ENCODE peak calls at places on chromosomes 13 and 19, in nine cellular contexts. One of them, this sample, is unnamed.
A peak's percentile ranks its signal among the peaks of the same experiment; 100 is the strongest.

GRCh38 chr19:5086232-5086631 is 117.3 kb downstream of the KDM4B start:
- DNase-seq in GM23248: no peak
- DNase-seq in Peyer's patch: no peak
- DNase-seq in HepG2: no peak
- DNase-seq in adrenal gland: no peak
- DNase-seq in A549: no peak
- DNase-seq in psoas muscle: no peak
- DNase-seq in body of pancreas: no peak
- DNase-seq in fibroblast of mammary gland: no peak
- DNase-seq in this sample: no peak

GRCh38 chr13:21458457-21458815 is 667 bp downstream of the ZDHHC20 start:
- DNase-seq in GM23248: peak; percentile 52
- DNase-seq in Peyer's patch: peak; percentile 67
- DNase-seq in HepG2: no peak
- DNase-seq in adrenal gland: peak; percentile 26
- DNase-seq in A549: peak; percentile 22
- DNase-seq in psoas muscle: peak; percentile 56
- DNase-seq in body of pancreas: peak; percentile 63
- DNase-seq in fibroblast of mammary gland: no peak
- DNase-seq in this sample: no peak

GRCh38 chr19:51521796-51522195 is 9.7 kb downstream of the SIGLEC6 start:
- DNase-seq in GM23248: no peak
- DNase-seq in Peyer's patch: no peak
- DNase-seq in HepG2: no peak
- DNase-seq in adrenal gland: no peak
- DNase-seq in A549: no peak
- DNase-seq in psoas muscle: no peak
- DNase-seq in body of pancreas: no peak
- DNase-seq in fibroblast of mammary gland: no peak
- DNase-seq in this sample: no peak

GRCh38 chr13:71877280-71877653 is 10.3 kb upstream of the DACH1 start:
- DNase-seq in GM23248: no peak
- DNase-seq in Peyer's patch: no peak
- DNase-seq in HepG2: no peak
- DNase-seq in adrenal gland: no peak
- DNase-seq in A549: no peak
- DNase-seq in psoas muscle: no peak
- DNase-seq in body of pancreas: no peak
- DNase-seq in fibroblast of mammary gland: no peak
- DNase-seq in this sample: no peak

GRCh38 chr19:18453269-18454024 is 15.5 kb upstream of the ISYNA1 start:
- DNase-seq in GM23248: peak; percentile 74
- DNase-seq in Peyer's patch: no peak
- DNase-seq in HepG2: no peak
- DNase-seq in adrenal gland: no peak
- DNase-seq in A549: peak; percentile 44
- DNase-seq in psoas muscle: no peak
- DNase-seq in body of pancreas: no peak
- DNase-seq in fibroblast of mammary gland: peak; percentile 56
- DNase-seq in this sample: peak; percentile 85

GRCh38 chr13:93224545-93224944 is 2.1 kb upstream of the GPC6 start:
- DNase-seq in GM23248: peak; percentile 6
- DNase-seq in Peyer's patch: no peak
- DNase-seq in HepG2: peak; percentile 99
- DNase-seq in adrenal gland: no peak
- DNase-seq in A549: peak; percentile 80
- DNase-seq in psoas muscle: no peak
- DNase-seq in body of pancreas: no peak
- DNase-seq in fibroblast of mammary gland: peak; percentile 47
- DNase-seq in this sample: peak; percentile 63

GRCh38 chr13:48500652-48501197 is 32.2 kb downstream of the RCBTB2 start:
- DNase-seq in GM23248: peak; percentile 92
- DNase-seq in Peyer's patch: no peak
- DNase-seq in HepG2: peak; percentile 41
- DNase-seq in adrenal gland: no peak
- DNase-seq in A549: peak; percentile 19
- DNase-seq in psoas muscle: no peak
- DNase-seq in body of pancreas: peak; percentile 68
- DNase-seq in fibroblast of mammary gland: peak; percentile 93
- DNase-seq in this sample: no peak

GRCh38 chr19:55464669-55465068 is at the start of gene C19orf85:
- DNase-seq in GM23248: no peak
- DNase-seq in Peyer's patch: no peak
- DNase-seq in HepG2: no peak
- DNase-seq in adrenal gland: no peak
- DNase-seq in A549: no peak
- DNase-seq in psoas muscle: no peak
- DNase-seq in body of pancreas: no peak
- DNase-seq in fibroblast of mammary gland: no peak
- DNase-seq in this sample: no peak

GRCh38 chr13:20713751-20714150 is 10.3 kb downstream of the IL17D start:
- DNase-seq in GM23248: peak; percentile 87
- DNase-seq in Peyer's patch: no peak
- DNase-seq in HepG2: no peak
- DNase-seq in adrenal gland: peak; percentile 78
- DNase-seq in A549: no peak
- DNase-seq in psoas muscle: peak; percentile 75
- DNase-seq in body of pancreas: no peak
- DNase-seq in fibroblast of mammary gland: peak; percentile 70
- DNase-seq in this sample: peak; percentile 67

GRCh38 chr13:23695196-23695595 is 125.0 kb downstream of the TNFRSF19 start:
- DNase-seq in GM23248: no peak
- DNase-seq in Peyer's patch: no peak
- DNase-seq in HepG2: no peak
- DNase-seq in adrenal gland: no peak
- DNase-seq in A549: no peak
- DNase-seq in psoas muscle: peak; percentile 43
- DNase-seq in body of pancreas: no peak
- DNase-seq in fibroblast of mammary gland: no peak
- DNase-seq in this sample: no peak

GRCh38 chr13:39273953-39274352 is 235.7 kb downstream of the NHLRC3 start:
- DNase-seq in GM23248: no peak
- DNase-seq in Peyer's patch: no peak
- DNase-seq in HepG2: no peak
- DNase-seq in adrenal gland: no peak
- DNase-seq in A549: peak; percentile 5
- DNase-seq in psoas muscle: no peak
- DNase-seq in body of pancreas: peak; percentile 22
- DNase-seq in fibroblast of mammary gland: no peak
- DNase-seq in this sample: no peak

GRCh38 chr19:44807162-44807561 is 1.7 kb upstream of the BCAM start:
- DNase-seq in GM23248: peak; percentile 16
- DNase-seq in Peyer's patch: no peak
- DNase-seq in HepG2: peak; percentile 90
- DNase-seq in adrenal gland: peak; percentile 22
- DNase-seq in A549: peak; percentile 83
- DNase-seq in psoas muscle: no peak
- DNase-seq in body of pancreas: peak; percentile 46
- DNase-seq in fibroblast of mammary gland: no peak
- DNase-seq in this sample: no peak

GRCh38 chr19:294341-294818 is 3.2 kb upstream of the PLPP2 start:
- DNase-seq in GM23248: peak; percentile 57
- DNase-seq in Peyer's patch: no peak
- DNase-seq in HepG2: no peak
- DNase-seq in adrenal gland: no peak
- DNase-seq in A549: no peak
- DNase-seq in psoas muscle: peak; percentile 38
- DNase-seq in body of pancreas: no peak
- DNase-seq in fibroblast of mammary gland: peak; percentile 18
- DNase-seq in this sample: no peak

GRCh38 chr13:41388143-41388881 is 69.0 kb upstream of the RGCC start:
- DNase-seq in GM23248: no peak
- DNase-seq in Peyer's patch: no peak
- DNase-seq in HepG2: no peak
- DNase-seq in adrenal gland: no peak
- DNase-seq in A549: no peak
- DNase-seq in psoas muscle: no peak
- DNase-seq in body of pancreas: no peak
- DNase-seq in fibroblast of mammary gland: no peak
- DNase-seq in this sample: no peak

GRCh38 chr13:44436589-44437337 is 63.1 kb downstream of the SERP2 start:
- DNase-seq in GM23248: peak; percentile 92
- DNase-seq in Peyer's patch: peak; percentile 72
- DNase-seq in HepG2: peak; percentile 86
- DNase-seq in adrenal gland: peak; percentile 94
- DNase-seq in A549: peak; percentile 90
- DNase-seq in psoas muscle: peak; percentile 94
- DNase-seq in body of pancreas: peak; percentile 95
- DNase-seq in fibroblast of mammary gland: peak; percentile 93
- DNase-seq in this sample: peak; percentile 92

GRCh38 chr13:47033216-47033615 is 136.4 kb upstream of the HTR2A start:
- DNase-seq in GM23248: peak; percentile 69
- DNase-seq in Peyer's patch: no peak
- DNase-seq in HepG2: no peak
- DNase-seq in adrenal gland: peak; percentile 70
- DNase-seq in A549: no peak
- DNase-seq in psoas muscle: no peak
- DNase-seq in body of pancreas: peak; percentile 10
- DNase-seq in fibroblast of mammary gland: peak; percentile 50
- DNase-seq in this sample: peak; percentile 32

GRCh38 chr19:50460161-50460765 is 16.0 kb upstream of the EMC10 start:
- DNase-seq in GM23248: peak; percentile 71
- DNase-seq in Peyer's patch: peak; percentile 28
- DNase-seq in HepG2: peak; percentile 91
- DNase-seq in adrenal gland: no peak
- DNase-seq in A549: peak; percentile 84
- DNase-seq in psoas muscle: no peak
- DNase-seq in body of pancreas: no peak
- DNase-seq in fibroblast of mammary gland: peak; percentile 53
- DNase-seq in this sample: no peak
- H3K4me3 ChIP-seq in GM23248: no peak overlapping the region
- H3K4me3 ChIP-seq in Peyer's patch: no peak overlapping the region
- H3K4me3 ChIP-seq in HepG2: no peak overlapping the region
- H3K4me3 ChIP-seq in adrenal gland: no peak overlapping the region
- H3K4me3 ChIP-seq in A549: no peak overlapping the region
- H3K4me3 ChIP-seq in psoas muscle: no peak overlapping the region
- H3K4me3 ChIP-seq in body of pancreas: no peak overlapping the region
- H3K4me3 ChIP-seq in fibroblast of mammary gland: no peak overlapping the region
- H3K4me3 ChIP-seq in this sample: no peak overlapping the region

DNA sequence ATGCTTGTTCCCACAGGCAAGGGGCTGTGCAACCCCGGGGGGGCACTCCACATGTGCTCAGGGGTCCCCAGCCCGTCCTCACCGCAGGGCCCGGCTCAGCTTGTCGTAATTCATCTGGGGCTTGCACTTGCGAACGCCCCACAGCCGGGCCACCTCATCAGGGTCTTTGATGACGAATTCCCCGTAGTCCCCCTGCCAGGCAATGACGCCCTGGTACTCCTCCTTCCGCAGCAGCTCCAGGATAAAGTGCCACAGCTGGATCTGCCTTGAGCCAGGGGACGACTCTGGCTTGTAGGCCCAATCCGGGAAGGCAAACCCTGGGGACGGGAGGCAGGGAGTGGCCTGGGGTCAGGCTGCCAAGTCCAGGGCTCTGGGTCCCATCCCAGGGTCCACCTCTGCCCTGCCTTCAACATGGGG is 4.7 kb downstream of the ERF start:
- DNase-seq in GM23248: peak; percentile 35
- DNase-seq in Peyer's patch: no peak
- DNase-seq in HepG2: no peak
- DNase-seq in adrenal gland: peak; percentile 65
- DNase-seq in A549: no peak
- DNase-seq in psoas muscle: peak; percentile 75
- DNase-seq in body of pancreas: no peak
- DNase-seq in fibroblast of mammary gland: no peak
- DNase-seq in this sample: no peak
- H3K4me3 ChIP-seq in GM23248: peak overlapping the region; percentile 63
- H3K4me3 ChIP-seq in Peyer's patch: no peak overlapping the region
- H3K4me3 ChIP-seq in HepG2: no peak overlapping the region
- H3K4me3 ChIP-seq in adrenal gland: peak overlapping the region; percentile 90
- H3K4me3 ChIP-seq in A549: no peak overlapping the region
- H3K4me3 ChIP-seq in psoas muscle: peak overlapping the region; percentile 36
- H3K4me3 ChIP-seq in body of pancreas: no peak overlapping the region
- H3K4me3 ChIP-seq in fibroblast of mammary gland: no peak overlapping the region
- H3K4me3 ChIP-seq in this sample: no peak overlapping the region

GRCh38 chr13:51317262-51317661 is 22.2 kb upstream of the SERPINE3 start:
- DNase-seq in GM23248: peak; percentile 55
- DNase-seq in Peyer's patch: no peak
- DNase-seq in HepG2: no peak
- DNase-seq in adrenal gland: no peak
- DNase-seq in A549: peak; percentile 13
- DNase-seq in psoas muscle: no peak
- DNase-seq in body of pancreas: no peak
- DNase-seq in fibroblast of mammary gland: peak; percentile 92
- DNase-seq in this sample: no peak
- H3K4me3 ChIP-seq in GM23248: no peak overlapping the region
- H3K4me3 ChIP-seq in Peyer's patch: no peak overlapping the region
- H3K4me3 ChIP-seq in HepG2: no peak overlapping the region
- H3K4me3 ChIP-seq in adrenal gland: no peak overlapping the region
- H3K4me3 ChIP-seq in A549: no peak overlapping the region
- H3K4me3 ChIP-seq in psoas muscle: no peak overlapping the region
- H3K4me3 ChIP-seq in body of pancreas: no peak overlapping the region
- H3K4me3 ChIP-seq in fibroblast of mammary gland: no peak overlapping the region
- H3K4me3 ChIP-seq in this sample: no peak overlapping the region

DNA sequence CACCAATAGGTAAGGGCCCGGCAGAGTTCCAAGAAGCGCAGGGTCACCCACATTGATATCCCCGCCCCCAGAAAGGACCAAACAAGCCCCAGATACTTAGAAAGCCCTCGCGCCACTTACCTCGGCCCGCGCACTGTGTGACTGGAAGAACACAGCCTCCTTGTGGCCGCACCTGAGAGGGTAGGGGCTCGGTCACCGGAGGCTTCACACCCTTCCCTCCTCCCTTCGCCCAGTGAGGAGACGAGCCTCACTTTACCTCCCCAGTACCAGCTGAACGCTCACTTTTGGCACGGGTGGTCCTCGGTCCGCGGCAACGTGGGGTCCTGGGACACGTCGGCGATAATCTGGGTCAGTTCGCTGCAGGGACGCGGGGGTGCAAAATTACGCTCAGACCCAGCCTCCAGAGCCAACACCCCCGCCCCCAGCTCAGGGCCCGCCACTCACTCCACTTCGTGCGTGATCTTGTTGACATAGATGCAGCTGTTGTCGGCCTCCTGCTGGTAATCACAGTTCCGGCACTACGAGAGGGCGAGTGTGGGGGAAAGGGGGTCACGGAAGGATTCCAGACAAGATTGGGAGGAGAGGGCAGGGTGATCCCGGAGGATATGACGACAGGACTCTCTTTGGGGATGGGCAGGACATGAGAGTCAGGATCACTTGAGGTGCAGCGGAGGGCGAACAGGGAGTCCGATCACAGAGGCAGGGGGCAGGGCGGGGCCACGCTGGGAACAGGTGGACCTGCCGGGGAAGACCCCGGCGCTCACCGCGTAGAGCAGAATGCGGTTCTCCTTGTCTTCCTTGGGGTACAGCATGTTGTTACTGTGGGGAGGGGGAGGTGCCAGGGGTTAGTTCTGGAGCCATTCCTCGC is 546 bp downstream of the POLR2I start:
- DNase-seq in GM23248: peak; percentile 60
- DNase-seq in Peyer's patch: peak; percentile 19
- DNase-seq in HepG2: no peak
- DNase-seq in adrenal gland: peak; percentile 59
- DNase-seq in A549: peak; percentile 67
- DNase-seq in psoas muscle: no peak
- DNase-seq in body of pancreas: peak; percentile 16
- DNase-seq in fibroblast of mammary gland: peak; percentile 47
- DNase-seq in this sample: no peak
- H3K4me3 ChIP-seq in GM23248: peak overlapping the region; percentile 84
- H3K4me3 ChIP-seq in Peyer's patch: peak overlapping the region; percentile 60
- H3K4me3 ChIP-seq in HepG2: peak overlapping the region; percentile 88
- H3K4me3 ChIP-seq in adrenal gland: peak overlapping the region; percentile 89
- H3K4me3 ChIP-seq in A549: peak overlapping the region; percentile 75
- H3K4me3 ChIP-seq in psoas muscle: peak overlapping the region; percentile 93
- H3K4me3 ChIP-seq in body of pancreas: peak overlapping the region; percentile 44
- H3K4me3 ChIP-seq in fibroblast of mammary gland: peak overlapping the region; percentile 92
- H3K4me3 ChIP-seq in this sample: peak overlapping the region; percentile 69

GRCh38 chr13:113411216-113412023 is 41.9 kb downstream of the ADPRHL1 start:
- DNase-seq in GM23248: peak; percentile 97
- DNase-seq in Peyer's patch: no peak
- DNase-seq in HepG2: peak; percentile 32
- DNase-seq in adrenal gland: no peak
- DNase-seq in A549: peak; percentile 63
- DNase-seq in psoas muscle: peak; percentile 97
- DNase-seq in body of pancreas: peak; percentile 46
- DNase-seq in fibroblast of mammary gland: peak; percentile 99
- DNase-seq in this sample: peak; percentile 94
- H3K4me3 ChIP-seq in GM23248: peak overlapping the region; percentile 57
- H3K4me3 ChIP-seq in Peyer's patch: no peak overlapping the region
- H3K4me3 ChIP-seq in HepG2: peak overlapping the region; percentile 11
- H3K4me3 ChIP-seq in adrenal gland: no peak overlapping the region
- H3K4me3 ChIP-seq in A549: peak overlapping the region; percentile 23
- H3K4me3 ChIP-seq in psoas muscle: peak overlapping the region; percentile 66
- H3K4me3 ChIP-seq in body of pancreas: no peak overlapping the region
- H3K4me3 ChIP-seq in fibroblast of mammary gland: peak overlapping the region; percentile 37
- H3K4me3 ChIP-seq in this sample: peak overlapping the region; percentile 36

This sample was measured in SJSA1.